ENCODE peak calls at places on chromosomes 3 and 15, in seven cellular contexts. O is AG10803, H is body of pancreas, C is WERI-Rb-1, B is right atrium auricular region, L is fibroblast of pulmonary artery, Q is progenitor cell of endocrine pancreas. V is an unnamed sample.
A peak's percentile ranks its signal among the peaks of the same experiment; 100 is the strongest.

GRCh38 chr3:193992638-193993037 is 143.3 kb upstream of the HES1 start:
- DNase-seq in O (no peak), H (no peak), C (no peak), B (no peak), L (no peak), Q (no peak), V (no peak)

GRCh38 chr3:57733790-57734189 is 22.3 kb upstream of the SLMAP start:
- DNase-seq in O (no peak), H (no peak), C (no peak), B (no peak), L (no peak), Q (no peak), V (no peak)

GRCh38 chr3:134849561-134849960 is 54.5 kb downstream of the EPHB1 start:
- DNase-seq in O (no peak), H (no peak), C (no peak), B (no peak), L (no peak), Q (no peak), V (no peak)

GRCh38 chr3:487580-487979 is 291.0 kb downstream of the CHL1 start:
- DNase-seq in O (no peak), H (no peak), C (no peak), B (no peak), L (no peak), Q (no peak), V (no peak)

GRCh38 chr3:46715507-46716175 is 2.0 kb downstream of the PRSS50 start:
- DNase-seq in O (no peak), H (no peak), C (no peak), B (peak; percentile 48), L (no peak), Q (no peak), V (no peak)

GRCh38 chr3:150022406-150023238 is 51.9 kb upstream of the PFN2 start:
- DNase-seq in O (peak; percentile 36), H (no peak), C (no peak), B (no peak), L (peak; percentile 31), Q (no peak), V (no peak)

GRCh38 chr15:93929375-93930094 is 301.8 kb upstream of the MCTP2 start:
- DNase-seq in O (peak; percentile 87), H (peak; percentile 20), C (no peak), B (peak; percentile 79), L (peak; percentile 47), Q (no peak), V (no peak)

GRCh38 chr3:111768076-111768475 is 91.0 kb upstream of the PHLDB2 start:
- DNase-seq in O (no peak), H (no peak), C (no peak), B (no peak), L (no peak), Q (no peak), V (no peak)

GRCh38 chr15:75192307-75192706 is 9.4 kb upstream of the C15orf39 start:
- DNase-seq in O (no peak), H (no peak), C (no peak), B (no peak), L (no peak), Q (no peak), V (no peak)

GRCh38 chr3:188881954-188882641 is 289.7 kb upstream of the TPRG1 start:
- DNase-seq in O (peak; percentile 88), H (no peak), C (no peak), B (no peak), L (peak; percentile 85), Q (no peak), V (no peak)

GRCh38 chr3:59499954-59500353 is 450.1 kb upstream of the CFAP20DC start:
- DNase-seq in O (no peak), H (no peak), C (no peak), B (no peak), L (no peak), Q (no peak), V (no peak)

GRCh38 chr3:150409527-150410310 is 1.6 kb downstream of the TSC22D2 start:
- DNase-seq in O (peak; percentile 50), H (peak; percentile 83), C (peak; percentile 70), B (peak; percentile 78), L (peak; percentile 75), Q (peak; percentile 67), V (peak; percentile 88)

GRCh38 chr15:90201150-90201943 is at the start of gene SEMA4B:
- DNase-seq in O (no peak), H (peak; percentile 87), C (peak; percentile 81), B (no peak), L (peak; percentile 35), Q (peak; percentile 77), V (peak; percentile 84)

GRCh38 chr15:50065264-50065663 is 53.8 kb downstream of the ATP8B4 start:
- DNase-seq in O (peak; percentile 81), H (no peak), C (no peak), B (no peak), L (no peak), Q (no peak), V (no peak)

GRCh38 chr15:71651750-71652186 is 158.6 kb upstream of the NR2E3 start:
- DNase-seq in O (peak; percentile 53), H (no peak), C (peak; percentile 72), B (no peak), L (peak; percentile 90), Q (no peak), V (peak; percentile 44)

GRCh38 chr15:62257991-62258390 is 92.9 kb upstream of the C2CD4B start:
- DNase-seq in O (no peak), H (no peak), C (no peak), B (no peak), L (no peak), Q (no peak), V (no peak)

GRCh38 chr15:62250176-62250575 is 85.1 kb upstream of the C2CD4B start:
- DNase-seq in O (no peak), H (no peak), C (peak; percentile 15), B (peak; percentile 42), L (no peak), Q (no peak), V (no peak)

GRCh38 chr15:62254137-62254934 is 89.3 kb upstream of the C2CD4B start:
- DNase-seq in O (peak; percentile 34), H (peak; percentile 87), C (peak; percentile 85), B (peak; percentile 66), L (peak; percentile 80), Q (peak; percentile 78), V (peak; percentile 93)

GRCh38 chr15:62250978-62251377 is 85.9 kb upstream of the C2CD4B start:
- DNase-seq in O (no peak), H (no peak), C (no peak), B (peak; percentile 30), L (no peak), Q (no peak), V (no peak)

DNA sequence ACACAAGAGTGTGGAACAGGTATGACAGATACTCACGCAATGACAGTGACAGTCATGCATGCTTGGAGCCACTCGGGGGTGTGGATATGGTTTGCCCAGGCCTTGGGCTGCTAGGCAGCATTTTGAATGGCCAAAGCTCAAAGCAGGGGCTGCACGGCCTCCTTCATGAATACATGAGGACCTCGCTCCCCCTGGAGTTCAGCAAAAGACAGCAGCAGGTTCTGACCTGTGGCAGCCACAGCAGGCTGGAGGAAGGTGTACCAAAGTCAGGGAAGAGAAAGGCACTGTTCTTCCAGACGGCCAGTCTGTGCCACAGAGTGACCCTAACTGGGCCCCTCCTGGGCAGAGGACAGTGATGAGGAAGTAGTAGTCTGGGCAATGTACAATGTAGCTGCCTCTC is 88.2 kb upstream of the C2CD4B start:
- DNase-seq in O (no peak), H (no peak), C (peak; percentile 15), B (peak; percentile 36), L (peak; percentile 32), Q (no peak), V (peak; percentile 49)
- TF ChIP-seq CTCF in O (no peak), H (no peak), C (peak; percentile 23), B (no peak), L (peak; percentile 20), Q (peak; percentile 32), V (peak; percentile 37)

DNA sequence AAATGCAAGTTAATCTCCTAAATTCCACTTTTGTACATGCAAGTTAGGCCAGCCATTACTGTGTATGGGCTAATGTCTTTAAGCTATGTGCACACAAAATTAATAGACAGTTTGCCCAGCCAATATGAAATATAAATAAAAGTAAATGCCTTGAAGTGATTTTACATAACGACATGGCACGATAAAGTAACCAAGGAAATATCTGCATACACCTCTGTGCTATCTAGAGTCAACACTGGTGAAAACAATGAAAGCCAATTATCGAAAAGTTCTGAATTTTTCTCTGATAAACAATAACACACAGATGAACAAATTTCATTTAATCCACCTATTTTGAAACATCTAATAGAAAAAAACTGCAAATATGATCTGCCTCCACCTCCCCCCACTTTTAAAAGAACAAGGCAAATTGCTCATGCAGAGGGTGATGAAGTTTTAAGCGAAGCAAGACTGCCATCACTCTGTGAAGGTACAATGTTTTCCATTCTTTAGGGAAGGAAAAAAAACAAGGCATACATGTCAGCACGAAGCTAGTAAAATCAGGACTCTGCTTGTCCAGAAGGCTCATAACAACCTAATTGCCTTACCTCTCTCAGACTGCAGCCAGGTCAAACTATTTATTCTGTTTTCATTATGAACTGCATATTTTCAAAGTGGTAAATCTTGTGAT is 317.7 kb downstream of the MECOM start:
- DNase-seq in O (no peak), H (no peak), C (no peak), B (no peak), L (no peak), Q (no peak), V (peak; percentile 30)
- TF ChIP-seq CTCF in O (no peak), H (peak; percentile 37), C (no peak), B (no peak), L (no peak), Q (no peak), V (no peak)

DNA sequence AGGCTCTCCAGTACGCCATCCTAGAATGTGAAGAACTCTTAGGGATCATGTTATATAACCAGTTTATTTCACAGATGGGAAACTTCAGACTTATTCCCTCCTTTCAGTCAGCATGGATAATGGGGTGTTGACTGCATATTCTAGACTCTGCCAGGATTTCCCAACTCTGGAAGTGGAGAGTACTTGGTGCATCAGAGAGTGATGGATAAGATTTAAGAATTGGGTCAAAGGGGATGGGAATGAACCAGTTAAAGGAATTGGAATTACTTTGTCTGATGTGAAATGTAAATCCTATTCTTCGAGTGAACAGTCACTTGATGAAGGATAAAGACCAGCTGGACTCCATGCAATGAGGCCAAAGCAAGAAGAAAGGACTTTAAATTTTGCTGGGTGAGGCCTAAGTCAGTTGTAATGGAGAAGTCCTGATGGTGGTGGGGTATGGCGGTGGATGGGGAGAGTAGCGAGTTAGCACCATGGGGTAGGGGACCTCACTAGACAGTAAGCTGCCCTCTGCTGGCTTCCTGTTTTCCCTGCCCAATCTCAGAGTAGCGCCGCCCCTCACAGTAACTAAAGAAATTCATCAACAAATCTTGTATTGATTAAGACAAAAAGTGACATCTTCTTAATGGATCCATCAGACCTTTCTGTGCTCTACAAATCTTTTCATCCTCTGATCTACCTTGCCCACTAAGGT is 7.3 kb upstream of the CACNA1D start:
- DNase-seq in O (no peak), H (no peak), C (no peak), B (no peak), L (no peak), Q (no peak), V (no peak)
- TF ChIP-seq CTCF in O (no peak), H (no peak), C (peak; percentile 21), B (no peak), L (no peak), Q (no peak), V (no peak)

DNA sequence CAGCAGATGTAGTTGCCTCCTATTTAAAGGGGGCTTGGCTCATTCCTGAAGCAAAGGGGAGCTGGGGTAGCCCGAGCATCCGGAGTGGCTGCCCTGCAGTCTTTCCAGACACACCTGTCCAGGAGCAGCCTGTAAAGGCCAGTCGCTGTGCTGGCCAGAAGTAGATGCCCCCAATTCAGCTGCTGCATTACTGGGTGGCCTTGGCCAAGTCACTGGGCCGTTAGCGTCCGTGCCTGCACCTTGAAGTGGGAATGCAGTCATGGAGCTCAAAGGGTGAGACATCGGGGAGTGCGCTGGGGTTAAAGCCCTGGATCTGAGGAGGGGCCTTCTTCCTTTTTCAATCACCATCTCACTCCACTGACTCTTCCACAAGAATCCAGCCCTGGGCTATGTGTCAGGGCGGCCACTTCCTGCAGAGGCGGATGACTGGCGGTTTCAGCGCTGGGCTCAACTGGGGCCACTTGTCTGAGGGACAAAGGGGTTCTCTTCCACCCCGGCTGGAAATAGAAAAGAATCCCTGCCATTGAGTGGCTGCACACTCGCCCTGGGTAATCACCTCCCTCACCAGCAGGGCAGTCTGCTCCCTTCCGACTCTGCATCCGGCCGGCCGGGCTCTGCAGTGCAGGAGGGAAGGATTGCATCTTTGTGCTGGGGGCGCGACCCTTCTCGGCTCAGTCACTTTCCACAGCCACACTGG is 11.8 kb downstream of the ALDH1A3 start:
- DNase-seq in O (no peak), H (no peak), C (no peak), B (no peak), L (no peak), Q (no peak), V (no peak)
- TF ChIP-seq CTCF in O (no peak), H (no peak), C (no peak), B (no peak), L (no peak), Q (no peak), V (no peak)

V was measured in Calu3.